ENCODE peak calls at places on chromosomes 2 and 18, in eight cellular contexts. A, Z, K, C, R, P, W and L are unnamed samples.

GRCh38 chr2:180849851-180850250 is 130.6 kb upstream of the UBE2E3 start:
- DNase-seq in C (no peak), A (no peak), W (no peak), P (no peak), Z (no peak), R (no peak), K (no peak), L (no peak)

GRCh38 chr18:22153428-22153827 is 16.0 kb upstream of the GATA6 start:
- DNase-seq in R (no peak), C (no peak), A (no peak), K (no peak), W (no peak), Z (no peak), P (no peak), L (no peak)

GRCh38 chr2:106232633-106233032 is 38.5 kb upstream of the UXS1 start:
- DNase-seq in C (no peak), A (no peak), K (no peak), P (no peak), R (no peak), W (no peak), Z (no peak), L (no peak)

GRCh38 chr18:31943895-31944816 is 1.2 kb upstream of the TRAPPC8 start:
- DNase-seq in P (no peak), A (no peak), Z (peak; percentile 48), K (no peak), R (no peak), W (no peak), C (no peak), L (no peak)

GRCh38 chr2:174024524-174025270 is 59.5 kb upstream of the SP3 start:
- DNase-seq in A (no peak), C (no peak), Z (no peak), P (no peak), W (peak; percentile 74), K (no peak), R (no peak), L (no peak)

GRCh38 chr18:22015156-22015555 is 154.2 kb upstream of the GATA6 start:
- DNase-seq in R (no peak), K (no peak), Z (peak; percentile 8), A (no peak), W (peak; percentile 19), P (no peak), C (no peak), L (no peak)

GRCh38 chr2:136104977-136105376 is 13.0 kb downstream of the CXCR4 start:
- DNase-seq in R (no peak), P (no peak), C (no peak), K (no peak), Z (no peak), W (no peak), A (no peak), L (no peak)

GRCh38 chr18:78868330-78869316 is 111.0 kb upstream of the SALL3 start:
- DNase-seq in P (no peak), W (no peak), A (no peak), Z (no peak), K (no peak), R (no peak), C (no peak), L (no peak)

GRCh38 chr18:31447530-31448191 is at the start of gene DSG3:
- DNase-seq in R (no peak), W (no peak), A (no peak), K (no peak), Z (no peak), C (peak; percentile 84), P (no peak), L (no peak)

GRCh38 chr2:144477943-144478283 is 42.0 kb downstream of the ZEB2 start:
- DNase-seq in K (no peak), Z (peak; percentile 49), C (no peak), W (peak; percentile 41), P (no peak), A (no peak), R (no peak), L (no peak)

GRCh38 chr2:231361701-231362588 is 33.6 kb upstream of the B3GNT7 start:
- DNase-seq in A (peak; percentile 89), R (no peak), C (no peak), Z (no peak), P (peak; percentile 73), K (no peak), W (no peak), L (no peak)